ENCODE peak calls at places on chromosomes 16 and 17, in nine cellular contexts. O is Peyer's patch, L is WTC11, P is breast epithelium, Q is heart left ventricle, M is BE2C, G is colonic mucosa, V is left ventricle myocardium inferior, K is MM.1S. C is an unnamed sample.

GRCh38 chr17:78611636-78612035 is 34.4 kb upstream of the DNAH17 start:
- DNase-seq in P (no peak), O (no peak), V (no peak), K (no peak), L (no peak), G (no peak), M (no peak), Q (peak), C (no peak)

GRCh38 chr16:3187798-3188674 is at the start of gene OR1F1:
- DNase-seq in M (peak), G (no peak), O (no peak), K (peak), L (peak), P (no peak), V (no peak), Q (no peak), C (peak)

GRCh38 chr17:60065136-60065535 is 13.6 kb downstream of the HEATR6 start:
- DNase-seq in M (no peak), G (no peak), L (no peak), P (no peak), K (no peak), Q (no peak), V (no peak), O (no peak), C (no peak)

GRCh38 chr16:12675852-12676251 is 127.8 kb downstream of the CPPED1 start:
- DNase-seq in M (no peak), K (no peak), L (no peak), V (no peak), G (no peak), P (no peak), Q (no peak), O (no peak), C (no peak)

GRCh38 chr17:59357929-59358328 is 26.5 kb downstream of the YPEL2 start:
- DNase-seq in L (no peak), Q (peak), P (no peak), G (no peak), M (no peak), V (no peak), O (no peak), K (no peak), C (peak)

GRCh38 chr16:87657621-87658192 is 55.4 kb downstream of the JPH3 start:
- DNase-seq in K (no peak), M (no peak), L (peak), P (no peak), G (no peak), O (no peak), Q (no peak), V (no peak), C (peak)

GRCh38 chr16:16014329-16015224 is 65.2 kb downstream of the ABCC1 start:
- DNase-seq in V (peak), L (no peak), G (no peak), O (no peak), Q (peak), M (peak), K (no peak), P (peak), C (no peak)

GRCh38 chr17:33964344-33964979 is 290.6 kb upstream of the CCL2 start:
- DNase-seq in L (no peak), V (no peak), G (peak), M (no peak), Q (no peak), K (peak), O (peak), P (no peak), C (peak)

GRCh38 chr16:84543931-84544776 is 39.7 kb upstream of the MEAK7 start:
- DNase-seq in G (peak), Q (no peak), K (no peak), O (no peak), P (no peak), V (no peak), L (no peak), M (no peak), C (peak)

GRCh38 chr17:50841949-50842354 is 6.6 kb downstream of the WFIKKN2 start:
- DNase-seq in G (peak), P (peak), L (peak), Q (peak), M (peak), O (peak), V (peak), K (peak), C (peak)

GRCh38 chr16:19503461-19504075 is 18.3 kb downstream of the GDE1 start:
- DNase-seq in L (no peak), P (no peak), O (no peak), K (no peak), V (no peak), G (no peak), M (no peak), Q (no peak), C (no peak)

GRCh38 chr16:57685633-57686032 is 9.0 kb upstream of the DRC7 start:
- DNase-seq in Q (no peak), G (no peak), V (no peak), M (no peak), P (no peak), K (no peak), O (no peak), L (no peak), C (no peak)

GRCh38 chr16:83912152-83912948 is 13.4 kb downstream of the MLYCD start:
- DNase-seq in P (no peak), O (no peak), V (peak), G (no peak), M (no peak), K (no peak), Q (peak), L (no peak), C (no peak)

GRCh38 chr16:27498916-27499658 is 50.6 kb downstream of the GTF3C1 start:
- DNase-seq in V (no peak), K (no peak), M (no peak), Q (no peak), P (no peak), O (no peak), G (no peak), L (no peak), C (no peak)

GRCh38 chr17:11140501-11140900 is 100.5 kb upstream of the SHISA6 start:
- DNase-seq in Q (no peak), M (no peak), G (no peak), P (no peak), V (no peak), L (no peak), O (no peak), K (no peak), C (no peak)

GRCh38 chr16:46972971-46973456 is 460 bp downstream of the DNAJA2 start:
- DNase-seq in L (peak), P (peak), O (peak), G (peak), Q (peak), M (peak), V (peak), K (peak), C (peak)

GRCh38 chr16:14353340-14353739 is 276.7 kb downstream of the PARN start:
- DNase-seq in K (no peak), P (no peak), Q (no peak), G (no peak), V (no peak), L (no peak), M (no peak), O (no peak), C (no peak)

GRCh38 chr16:59783191-59783590 is 1049.1 kb upstream of the GOT2 start:
- DNase-seq in V (no peak), O (no peak), G (no peak), M (no peak), K (no peak), Q (no peak), L (no peak), P (no peak), C (no peak)

GRCh38 chr17:12789976-12790805 is 893 bp downstream of the ARHGAP44 start:
- DNase-seq in K (no peak), G (peak), Q (no peak), M (no peak), O (no peak), P (no peak), L (peak), V (peak), C (no peak)

GRCh38 chr16:68448360-68448970 is at the start of gene SMPD3:
- DNase-seq in G (peak), V (peak), Q (peak), K (peak), L (peak), P (peak), O (peak), M (peak), C (peak)
- TF ChIP-seq CTCF in G (no peak), V (no peak), Q (no peak), K (no peak), L (no peak), P (no peak), O (peak), M (no peak), C (no peak)

GRCh38 chr17:79704691-79705090 is 26.1 kb upstream of the ENPP7 start:
- DNase-seq in V (no peak), M (no peak), P (no peak), Q (no peak), L (no peak), K (no peak), G (no peak), O (no peak), C (no peak)

GRCh38 chr17:79706931-79707382 is 23.8 kb upstream of the ENPP7 start:
- DNase-seq in K (no peak), L (no peak), Q (no peak), V (no peak), P (no peak), O (no peak), M (no peak), G (no peak), C (no peak)

GRCh38 chr17:79707441-79707850 is 23.3 kb upstream of the ENPP7 start:
- DNase-seq in V (no peak), M (no peak), G (no peak), O (no peak), L (no peak), K (no peak), Q (no peak), P (no peak), C (no peak)

GRCh38 chr17:79705674-79706073 is 25.1 kb upstream of the ENPP7 start:
- DNase-seq in M (no peak), P (no peak), V (no peak), G (no peak), Q (no peak), K (no peak), L (no peak), O (no peak), C (no peak)

GRCh38 chr17:79707931-79708891 is 22.5 kb upstream of the ENPP7 start:
- DNase-seq in O (peak), M (peak), Q (peak), P (no peak), V (no peak), G (peak), K (peak), L (peak), C (peak)
- TF ChIP-seq CTCF in O (peak), M (peak), Q (peak), P (peak), V (peak), G (peak), K (peak), L (peak), C (peak)

DNA sequence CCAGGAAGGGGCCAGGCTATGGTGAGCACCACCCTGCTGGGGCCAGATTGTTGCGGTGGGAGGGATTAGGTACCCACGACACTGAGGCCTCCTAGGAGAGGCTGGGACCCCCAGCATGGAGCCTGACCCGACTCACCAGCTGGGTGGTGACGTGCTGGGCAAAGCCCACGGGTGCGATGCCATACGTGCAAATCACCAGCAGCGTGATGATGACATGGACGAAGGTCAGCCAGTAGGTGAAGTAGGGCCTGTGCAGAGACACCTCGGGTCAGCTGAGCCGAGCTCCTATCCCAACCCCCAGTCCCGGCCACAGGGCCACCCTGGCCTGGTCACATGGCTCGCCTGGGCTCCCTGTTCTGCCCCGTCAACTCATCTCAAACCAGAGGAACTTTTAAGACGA is 7.5 kb downstream of the AANAT start:
- DNase-seq in O (no peak), G (no peak), P (no peak), K (no peak), Q (no peak), L (no peak), V (no peak), M (no peak), C (no peak)
- TF ChIP-seq CTCF in O (no peak), G (no peak), P (no peak), K (no peak), Q (no peak), L (no peak), V (no peak), M (no peak), C (no peak)

GRCh38 chr16:6803171-6803570 is 529.5 kb upstream of the RBFOX1 start:
- DNase-seq in L (no peak), K (no peak), O (no peak), Q (no peak), G (no peak), V (no peak), M (no peak), P (no peak), C (no peak)

GRCh38 chr16:6804461-6804860 is 528.2 kb upstream of the RBFOX1 start:
- DNase-seq in O (no peak), K (no peak), G (no peak), M (no peak), P (no peak), L (no peak), V (no peak), Q (no peak), C (no peak)
- TF ChIP-seq CTCF in O (no peak), K (no peak), G (no peak), M (no peak), P (no peak), L (no peak), V (no peak), Q (no peak), C (no peak)

DNA sequence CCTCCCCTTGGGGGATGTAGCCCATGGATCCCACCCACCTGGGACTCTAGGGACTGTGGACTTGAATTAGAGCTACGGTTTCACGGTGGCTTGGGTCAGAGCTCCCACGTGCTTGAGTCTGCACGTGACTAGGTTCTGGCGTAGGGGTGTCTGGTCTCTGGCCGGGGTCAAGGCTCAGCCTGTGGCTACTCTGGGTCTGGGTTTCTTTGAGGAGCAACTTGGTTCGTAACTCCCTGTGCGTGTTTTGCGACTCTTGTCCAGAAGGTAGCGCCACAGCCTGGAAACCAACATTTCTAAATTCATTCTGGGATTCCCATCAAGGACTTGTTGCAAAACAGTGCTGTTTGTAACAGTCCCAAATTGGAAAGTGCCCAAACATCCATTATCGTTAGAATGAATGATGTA is 462 bp upstream of the GGT6 start:
- DNase-seq in V (no peak), M (no peak), L (peak), P (no peak), K (no peak), G (peak), Q (no peak), O (no peak), C (no peak)
- TF ChIP-seq CTCF in V (no peak), M (peak), L (no peak), P (no peak), K (no peak), G (no peak), Q (no peak), O (no peak), C (no peak)

DNA sequence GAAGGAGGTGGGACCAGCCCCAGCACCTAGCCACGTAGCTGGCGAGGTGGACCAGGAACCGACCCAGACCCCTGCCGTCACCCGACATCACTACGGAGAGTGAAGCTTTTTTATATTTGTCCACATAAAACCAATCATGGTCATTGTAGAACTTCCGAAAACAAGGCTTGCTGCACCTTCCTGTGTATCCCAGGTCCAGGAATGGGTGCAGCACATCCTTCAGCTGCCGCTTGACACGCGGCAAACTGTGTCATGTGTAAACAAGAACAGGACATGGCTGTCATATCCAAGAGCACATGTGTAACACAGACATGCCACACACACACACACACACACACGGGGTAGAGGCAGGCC is 1.4 kb downstream of the HBQ1 start:
- DNase-seq in Q (no peak), V (no peak), M (no peak), P (no peak), O (no peak), G (no peak), L (no peak), K (no peak), C (no peak)
- TF ChIP-seq CTCF in Q (no peak), V (no peak), M (no peak), P (no peak), O (no peak), G (peak), L (no peak), K (no peak), C (peak)

GRCh38 chr16:64152010-64152767 is 969.7 kb downstream of the CDH11 start:
- DNase-seq in P (no peak), K (no peak), M (peak), O (no peak), V (no peak), Q (no peak), G (no peak), L (no peak), C (no peak)
- TF ChIP-seq CTCF in P (no peak), K (no peak), M (peak), O (no peak), V (peak), Q (no peak), G (no peak), L (no peak), C (no peak)

GRCh38 chr17:82871056-82871775 is 31.4 kb upstream of the ZNF750 start:
- DNase-seq in K (no peak), O (peak), V (no peak), Q (peak), M (no peak), L (peak), P (no peak), G (no peak), C (peak)
- TF ChIP-seq CTCF in K (no peak), O (no peak), V (no peak), Q (no peak), M (peak), L (no peak), P (no peak), G (no peak), C (no peak)

DNA sequence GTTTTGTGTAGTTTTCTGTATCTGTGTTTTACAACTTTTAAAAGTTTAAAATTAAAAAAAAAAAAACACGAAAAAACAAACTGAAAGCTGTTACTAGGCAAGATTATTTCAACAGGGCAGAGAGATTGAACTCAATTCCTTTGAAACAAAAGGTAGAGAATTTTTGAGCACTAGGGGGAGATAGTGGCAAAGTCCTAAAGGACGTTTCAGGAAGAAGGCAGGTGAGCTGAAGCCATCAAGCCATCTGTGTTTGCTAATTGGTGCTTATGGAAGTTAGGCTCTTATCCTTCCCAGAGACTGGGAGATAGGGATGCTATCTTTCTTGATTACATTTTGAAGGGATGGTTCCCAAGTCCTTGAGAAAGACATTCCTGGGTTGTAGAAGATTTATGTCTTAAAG is 70.6 kb upstream of the CLEC3A start:
- DNase-seq in Q (no peak), L (no peak), G (no peak), P (no peak), V (no peak), K (peak), O (no peak), M (no peak), C (no peak)
- TF ChIP-seq CTCF in Q (peak), L (peak), G (peak), P (no peak), V (peak), K (peak), O (no peak), M (no peak), C (peak)

C was measured in activated CD8-positive, alpha-beta T cell treated with anti-CD3 and anti-CD28 coated beads for 36 hours.